ENCODE peak calls at places on chromosomes 16 and 17, in ten cellular contexts. T is GM03348; P is Daoy; N is BJ; O is stimulated activated CD8-positive, alpha-beta memory T cell treated with anti-CD3 and anti-CD28 coated beads, Interleukin-4, amount 100 ng/mL, for 1 hour; Q is kidney tubule cell; X is astrocyte of the cerebellum; G is activated CD8-positive, alpha-beta T cell treated with anti-CD3 and anti-CD28 coated beads for 36 hours; J is NCI-H345; V is AG04450. W is an unnamed sample.
A peak's percentile ranks its signal among the peaks of the same experiment; 100 is the strongest.

GRCh38 chr16:53068423-53068833 is 13.6 kb downstream of the CHD9 start:
- DNase-seq in O (no peak), P (no peak), X (no peak), G (peak; percentile 43), Q (no peak), N (no peak), T (no peak), V (no peak), J (no peak), W (no peak)

GRCh38 chr17:59510611-59511010 is 54.8 kb upstream of the DHX40 start:
- DNase-seq in T (no peak), J (no peak), V (no peak), Q (no peak), P (no peak), O (no peak), X (no peak), N (no peak), G (no peak), W (no peak)

GRCh38 chr16:51154271-51155171 is 3.5 kb upstream of the SALL1 start:
- DNase-seq in T (no peak), J (no peak), N (no peak), P (no peak), G (no peak), O (no peak), V (no peak), X (no peak), Q (peak; percentile 65), W (no peak)

GRCh38 chr17:72687941-72688340 is 404.5 kb downstream of the SLC39A11 start:
- DNase-seq in J (peak; percentile 95), G (no peak), P (no peak), V (no peak), T (no peak), X (no peak), Q (no peak), O (no peak), N (no peak), W (no peak)

GRCh38 chr17:20008242-20009051 is 712 bp upstream of the SPECC1 start:
- DNase-seq in X (no peak), O (no peak), N (no peak), Q (peak; percentile 20), V (no peak), J (peak; percentile 42), P (peak; percentile 57), T (peak; percentile 41), G (peak; percentile 26), W (no peak)

GRCh38 chr17:73595931-73596330 is 48.3 kb downstream of the SDK2 start:
- DNase-seq in X (no peak), J (no peak), T (no peak), Q (no peak), O (no peak), V (no peak), N (no peak), P (no peak), G (no peak), W (no peak)

GRCh38 chr17:35241520-35241919 is 1.4 kb upstream of the SLFN5 start:
- DNase-seq in N (no peak), Q (no peak), P (no peak), V (no peak), T (no peak), O (no peak), X (no peak), J (no peak), G (peak; percentile 49), W (no peak)

GRCh38 chr17:16906670-16907069 is 65.2 kb downstream of the TNFRSF13B start:
- DNase-seq in J (no peak), N (no peak), T (no peak), X (peak; percentile 19), P (peak; percentile 50), V (no peak), O (no peak), G (no peak), Q (no peak), W (no peak)

GRCh38 chr16:49638696-49639629 is 216.9 kb downstream of the ZNF423 start:
- DNase-seq in P (no peak), X (no peak), Q (no peak), G (no peak), J (no peak), O (no peak), V (no peak), T (no peak), N (no peak), W (no peak)

GRCh38 chr17:81576621-81577277 is 24.6 kb upstream of the FAAP100 start:
- DNase-seq in P (peak; percentile 76), T (peak; percentile 78), J (no peak), Q (peak; percentile 75), O (no peak), X (peak; percentile 82), V (no peak), G (no peak), N (no peak), W (no peak)

GRCh38 chr16:3347586-3347985 is 8.1 kb upstream of the OR2C1 start:
- DNase-seq in Q (no peak), P (no peak), T (no peak), N (no peak), O (no peak), V (no peak), G (no peak), X (no peak), J (no peak), W (no peak)

GRCh38 chr17:56185491-56185890 is 32.2 kb downstream of the ANKFN1 start:
- DNase-seq in O (no peak), Q (no peak), T (no peak), G (no peak), J (no peak), V (no peak), X (peak; percentile 35), N (no peak), P (no peak), W (no peak)

GRCh38 chr17:75394332-75394918 is 11.1 kb downstream of the GRB2 start:
- DNase-seq in X (no peak), O (no peak), J (no peak), Q (no peak), N (no peak), P (no peak), V (no peak), T (no peak), G (no peak), W (no peak)

GRCh38 chr17:64152428-64153125 is 22.6 kb upstream of the ERN1 start:
- DNase-seq in N (no peak), X (no peak), Q (no peak), V (no peak), J (no peak), G (no peak), T (no peak), O (no peak), P (no peak), W (no peak)

GRCh38 chr16:86508947-86509758 is 1.2 kb upstream of the FOXF1 start:
- DNase-seq in P (peak; percentile 82), Q (peak; percentile 39), X (peak; percentile 45), N (no peak), T (peak; percentile 90), G (no peak), J (no peak), O (no peak), V (peak; percentile 75), W (no peak)